ENCODE peak calls at places on chromosomes 1 and 21, in four cellular contexts. One of them, this sample, is unnamed.

GRCh38 chr1:228804640-228805413 is 69.5 kb downstream of the RHOU start:
- DNase-seq in H1: no peak
- DNase-seq in HepG2: no peak
- DNase-seq in K562: no peak
- DNase-seq in this sample: no peak

GRCh38 chr21:17491716-17492414 is 21.0 kb upstream of the CXADR start:
- DNase-seq in HepG2: no peak
- DNase-seq in H1: no peak
- DNase-seq in K562: no peak
- DNase-seq in this sample: no peak

GRCh38 chr21:14076143-14076806 is 134.5 kb downstream of the LIPI start:
- DNase-seq in HepG2: no peak
- DNase-seq in K562: no peak
- DNase-seq in H1: no peak
- DNase-seq in this sample: no peak

GRCh38 chr1:42943728-42944127 is 14.9 kb downstream of the SLC2A1 start:
- DNase-seq in H1: no peak
- DNase-seq in HepG2: no peak
- DNase-seq in K562: no peak
- DNase-seq in this sample: no peak

GRCh38 chr1:200184196-200184595 is 156.7 kb downstream of the NR5A2 start:
- DNase-seq in HepG2: no peak
- DNase-seq in H1: no peak
- DNase-seq in K562: no peak
- DNase-seq in this sample: no peak

GRCh38 chr1:55131801-55132200 is 83.4 kb downstream of the USP24 start:
- DNase-seq in H1: no peak
- DNase-seq in K562: no peak
- DNase-seq in HepG2: no peak
- DNase-seq in this sample: no peak

GRCh38 chr1:100325415-100326324 is 26.6 kb upstream of the CDC14A start:
- DNase-seq in HepG2: no peak
- DNase-seq in K562: no peak
- DNase-seq in H1: no peak
- DNase-seq in this sample: no peak

GRCh38 chr1:159828176-159828575 is 1.5 kb downstream of the SLAMF8 start:
- DNase-seq in H1: no peak
- DNase-seq in HepG2: no peak
- DNase-seq in K562: no peak
- DNase-seq in this sample: no peak

GRCh38 chr1:221381858-221382623 is 359.8 kb downstream of the DUSP10 start:
- DNase-seq in K562: no peak
- DNase-seq in HepG2: no peak
- DNase-seq in H1: no peak
- DNase-seq in this sample: no peak

GRCh38 chr21:28442624-28443023 is 550.1 kb downstream of the LTN1 start:
- DNase-seq in H1: no peak
- DNase-seq in HepG2: no peak
- DNase-seq in K562: no peak
- DNase-seq in this sample: no peak

GRCh38 chr1:240314845-240315746 is 223.4 kb downstream of the FMN2 start:
- DNase-seq in H1: no peak
- DNase-seq in HepG2: no peak
- DNase-seq in K562: no peak
- DNase-seq in this sample: no peak

GRCh38 chr1:199959033-199959774 is 68.3 kb upstream of the NR5A2 start:
- DNase-seq in K562: peak
- DNase-seq in HepG2: no peak
- DNase-seq in H1: no peak
- DNase-seq in this sample: no peak

GRCh38 chr21:16454371-16454770 is 724.6 kb downstream of the USP25 start:
- DNase-seq in H1: no peak
- DNase-seq in K562: no peak
- DNase-seq in HepG2: no peak
- DNase-seq in this sample: no peak

GRCh38 chr1:20616468-20617156 is 16.6 kb upstream of the PINK1 start:
- DNase-seq in HepG2: no peak
- DNase-seq in H1: no peak
- DNase-seq in K562: no peak
- DNase-seq in this sample: no peak

GRCh38 chr1:119687391-119688079 is 24.2 kb upstream of the PHGDH start:
- DNase-seq in H1: no peak
- DNase-seq in HepG2: no peak
- DNase-seq in K562: no peak
- DNase-seq in this sample: no peak

GRCh38 chr1:13892671-13893325 is 192.8 kb downstream of the PRDM2 start:
- DNase-seq in K562: no peak
- DNase-seq in H1: no peak
- DNase-seq in HepG2: no peak
- DNase-seq in this sample: peak

GRCh38 chr1:162373541-162374375 is 2.9 kb downstream of the SPATA46 start:
- DNase-seq in HepG2: no peak
- DNase-seq in K562: peak
- DNase-seq in H1: no peak
- DNase-seq in this sample: no peak
- TF ChIP-seq JUN in HepG2: no peak
- TF ChIP-seq JUN in K562: no peak
- TF ChIP-seq JUN in H1: no peak
- TF ChIP-seq JUN in this sample: no peak

GRCh38 chr1:204943495-204943894 is 72.8 kb downstream of the NFASC start:
- DNase-seq in K562: no peak
- DNase-seq in HepG2: no peak
- DNase-seq in H1: no peak
- DNase-seq in this sample: no peak

GRCh38 chr1:204937901-204938300 is 67.2 kb downstream of the NFASC start:
- DNase-seq in K562: no peak
- DNase-seq in HepG2: no peak
- DNase-seq in H1: no peak
- DNase-seq in this sample: no peak

GRCh38 chr1:204940591-204940990 is 69.9 kb downstream of the NFASC start:
- DNase-seq in HepG2: no peak
- DNase-seq in K562: no peak
- DNase-seq in H1: no peak
- DNase-seq in this sample: no peak

GRCh38 chr1:204945565-204945977 is 74.9 kb downstream of the NFASC start:
- DNase-seq in H1: no peak
- DNase-seq in HepG2: no peak
- DNase-seq in K562: no peak
- DNase-seq in this sample: no peak

GRCh38 chr1:204941415-204942338 is 71.0 kb downstream of the NFASC start:
- DNase-seq in H1: peak
- DNase-seq in K562: peak
- DNase-seq in HepG2: peak
- DNase-seq in this sample: peak
- TF ChIP-seq ATF2 in H1: no peak
- TF ChIP-seq ATF2 in K562: no peak
- TF ChIP-seq ATF2 in HepG2: no peak
- TF ChIP-seq ATF2 in this sample: no peak

GRCh38 chr1:111920221-111921024 is 69.0 kb downstream of the KCND3 start:
- DNase-seq in H1: no peak
- DNase-seq in K562: no peak
- DNase-seq in HepG2: no peak
- DNase-seq in this sample: no peak
- TF ChIP-seq JUN in H1: no peak
- TF ChIP-seq JUN in K562: no peak
- TF ChIP-seq JUN in HepG2: no peak
- TF ChIP-seq JUN in this sample: no peak

DNA sequence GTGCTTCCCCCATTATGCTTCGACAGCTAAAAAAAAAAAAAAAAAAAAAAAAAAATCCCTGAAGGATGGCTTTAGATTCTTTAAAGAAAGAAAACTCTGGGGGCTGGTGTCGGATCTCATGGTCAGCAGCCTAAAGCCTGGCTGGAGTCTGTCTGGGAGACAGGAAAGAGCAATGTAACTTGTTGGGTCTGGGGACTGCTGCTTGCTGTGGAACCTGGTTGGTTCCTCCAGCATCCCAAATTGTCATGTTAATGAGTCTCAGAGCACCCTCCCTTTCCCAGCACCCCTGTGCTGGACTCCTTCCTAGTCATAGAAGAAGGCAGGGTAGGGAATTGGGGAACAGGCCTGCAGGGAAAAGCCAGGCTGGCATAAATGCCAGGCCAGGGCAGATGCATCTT is 3.0 kb downstream of the KCNC4 start:
- DNase-seq in K562: no peak
- DNase-seq in H1: no peak
- DNase-seq in HepG2: no peak
- DNase-seq in this sample: no peak
- TF ChIP-seq ATF2 in K562: no peak
- TF ChIP-seq ATF2 in H1: no peak
- TF ChIP-seq ATF2 in HepG2: no peak
- TF ChIP-seq ATF2 in this sample: no peak